ENCODE peak calls at places on chromosome 6, in nine cellular contexts. J, C, P, Y, X, T, Q, H and E are unnamed samples.

GRCh38 chr6:63640062-63640461 is 4.5 kb downstream of the PHF3 start:
- DNase-seq in C (no peak), J (peak), P (peak), T (no peak), H (no peak), Y (no peak), X (no peak), Q (no peak), E (no peak)

GRCh38 chr6:3500262-3501001 is 43.6 kb upstream of the SLC22A23 start:
- DNase-seq in J (no peak), H (no peak), T (peak), P (peak), C (no peak), X (no peak), Y (no peak), Q (peak), E (peak)

GRCh38 chr6:39599341-39599740 is 125.9 kb downstream of the KIF6 start:
- DNase-seq in H (no peak), P (no peak), Q (no peak), C (no peak), Y (no peak), T (no peak), X (no peak), J (no peak), E (no peak)

GRCh38 chr6:147043994-147044477 is 160.2 kb upstream of the STXBP5 start:
- DNase-seq in Q (no peak), J (no peak), H (no peak), X (no peak), Y (no peak), P (peak), T (peak), C (no peak), E (no peak)

GRCh38 chr6:122788663-122789062 is 395 bp upstream of the SMPDL3A start:
- DNase-seq in P (no peak), X (no peak), C (no peak), J (no peak), Y (no peak), Q (no peak), H (no peak), T (no peak), E (no peak)

GRCh38 chr6:112148103-112148502 is 60.7 kb downstream of the FAM229B start:
- DNase-seq in C (no peak), P (no peak), Y (no peak), Q (no peak), X (no peak), J (no peak), H (no peak), T (no peak), E (no peak)

GRCh38 chr6:49551866-49552129 is 1.3 kb downstream of the C6orf141 start:
- DNase-seq in C (no peak), Q (no peak), P (no peak), H (no peak), X (no peak), T (no peak), J (no peak), Y (no peak), E (no peak)

GRCh38 chr6:110951986-110952794 is 6.3 kb upstream of the GTF3C6 start:
- DNase-seq in T (no peak), Y (no peak), C (no peak), Q (no peak), H (no peak), X (no peak), P (peak), J (peak), E (peak)

GRCh38 chr6:168905451-168906090 is 348.1 kb downstream of the THBS2 start:
- DNase-seq in X (no peak), J (no peak), H (no peak), T (no peak), Q (no peak), P (peak), Y (no peak), C (no peak), E (no peak)

GRCh38 chr6:41698350-41698781 is 37.0 kb downstream of the TFEB start:
- DNase-seq in H (no peak), C (no peak), Y (no peak), J (peak), T (no peak), Q (no peak), X (no peak), P (peak), E (no peak)

GRCh38 chr6:44697333-44697732 is 309.8 kb downstream of the CDC5L start:
- DNase-seq in Y (no peak), J (no peak), Q (no peak), C (no peak), T (no peak), H (no peak), P (no peak), X (no peak), E (no peak)

GRCh38 chr6:69735029-69735428 is 61.8 kb downstream of the LMBRD1 start:
- DNase-seq in P (no peak), H (no peak), C (no peak), X (no peak), Q (no peak), Y (no peak), T (no peak), J (no peak), E (no peak)

GRCh38 chr6:135638108-135638507 is 140.6 kb upstream of the AHI1 start:
- DNase-seq in P (no peak), Y (no peak), Q (no peak), C (no peak), T (no peak), X (no peak), J (no peak), H (no peak), E (no peak)

GRCh38 chr6:137856138-137856898 is 10.7 kb upstream of the TNFAIP3 start:
- DNase-seq in P (no peak), C (no peak), Q (peak), H (no peak), J (no peak), T (no peak), X (no peak), Y (no peak), E (no peak)

GRCh38 chr6:157107915-157108651 is 215.2 kb downstream of the TMEM242 start:
- DNase-seq in X (no peak), H (no peak), J (peak), C (no peak), Y (no peak), P (peak), T (no peak), Q (no peak), E (no peak)

GRCh38 chr6:10099086-10099499 is 315.8 kb downstream of the TFAP2A start:
- DNase-seq in T (no peak), X (no peak), H (no peak), Q (peak), J (no peak), P (peak), Y (no peak), C (no peak), E (peak)